ENCODE peak calls at places on chromosomes 1 and 21, in five cellular contexts. W, G, E, N and V are unnamed samples.

GRCh38 chr1:117143856-117144255 is 22.3 kb upstream of the TRIM45 start:
- DNase-seq in G (no peak), W (no peak), N (no peak), E (no peak), V (no peak)

GRCh38 chr1:108141604-108142003 is 58.5 kb downstream of the SLC25A24 start:
- DNase-seq in G (no peak), W (peak; percentile 41), N (no peak), E (peak; percentile 70), V (no peak)

GRCh38 chr21:46035809-46036695 is 54.5 kb downstream of the COL6A1 start:
- DNase-seq in G (no peak), W (no peak), N (no peak), E (peak; percentile 95), V (peak; percentile 55)

GRCh38 chr1:11761988-11762406 is at the start of gene C1orf167:
- DNase-seq in N (no peak), E (no peak), W (no peak), G (peak; percentile 48), V (no peak)

GRCh38 chr1:232260861-232261260 is 369.1 kb downstream of the SIPA1L2 start:
- DNase-seq in G (no peak), N (no peak), E (no peak), W (peak; percentile 46), V (no peak)

GRCh38 chr1:28458237-28459228 is 47.3 kb upstream of the RCC1 start:
- DNase-seq in W (no peak), G (no peak), N (no peak), E (peak; percentile 21), V (no peak)

GRCh38 chr1:99849413-99849743 is 783 bp upstream of the AGL start:
- DNase-seq in E (no peak), W (no peak), N (no peak), G (no peak), V (no peak)

GRCh38 chr21:36524477-36524876 is 44.6 kb upstream of the CLDN14 start:
- DNase-seq in N (no peak), G (no peak), E (no peak), W (no peak), V (no peak)

GRCh38 chr1:28099050-28099769 is 10.8 kb upstream of the EYA3 start:
- DNase-seq in E (peak; percentile 26), W (no peak), G (no peak), N (no peak), V (no peak)

GRCh38 chr1:58854576-58854975 is 70.7 kb upstream of the JUN start:
- DNase-seq in E (peak; percentile 33), G (no peak), N (no peak), W (no peak), V (no peak)

GRCh38 chr1:169109561-169110134 is 3.2 kb downstream of the ATP1B1 start:
- DNase-seq in W (peak; percentile 88), N (no peak), E (peak; percentile 92), G (peak; percentile 94), V (no peak)

GRCh38 chr1:202844935-202845334 is 34.2 kb downstream of the PCAT6 start:
- DNase-seq in G (no peak), W (no peak), E (peak; percentile 15), N (no peak), V (no peak)

GRCh38 chr1:156097499-156098178 is 15.4 kb upstream of the MEX3A start:
- DNase-seq in E (no peak), W (no peak), N (no peak), G (no peak), V (no peak)

GRCh38 chr21:34886554-34887385 is 162.3 kb downstream of the RUNX1 start:
- DNase-seq in N (no peak), E (no peak), W (no peak), G (peak; percentile 43), V (no peak)

GRCh38 chr1:23928789-23929188 is 15.6 kb upstream of the CNR2 start:
- DNase-seq in G (no peak), E (no peak), W (no peak), N (no peak), V (no peak)

GRCh38 chr1:8092603-8093141 is 66.6 kb upstream of the ERRFI1 start:
- DNase-seq in G (no peak), W (no peak), N (no peak), E (no peak), V (no peak)

GRCh38 chr1:246724725-246725095 is 501 bp downstream of the SCCPDH start:
- DNase-seq in N (no peak), G (peak; percentile 18), E (peak; percentile 46), W (no peak), V (no peak)

GRCh38 chr1:224235819-224236493 is 52.9 kb downstream of the DEGS1 start:
- DNase-seq in G (no peak), W (no peak), N (no peak), E (no peak), V (no peak)

GRCh38 chr1:215567491-215568286 is 585 bp downstream of the KCTD3 start:
- DNase-seq in G (peak; percentile 55), E (peak; percentile 46), W (peak; percentile 67), N (no peak), V (no peak)

GRCh38 chr21:46431448-46431847 is 27.2 kb upstream of the DIP2A start:
- DNase-seq in W (no peak), N (no peak), E (no peak), G (no peak), V (no peak)

GRCh38 chr1:63157085-63157484 is 165.3 kb upstream of the FOXD3 start:
- DNase-seq in E (no peak), N (no peak), W (no peak), G (no peak), V (no peak)

GRCh38 chr1:85544689-85545203 is 35.8 kb upstream of the CCN1 start:
- DNase-seq in N (peak; percentile 64), G (peak; percentile 36), W (peak; percentile 61), E (peak; percentile 66), V (peak; percentile 43)

GRCh38 chr1:24727490-24728214 is 17.6 kb upstream of the CLIC4 start:
- DNase-seq in E (peak; percentile 93), G (no peak), N (no peak), W (peak; percentile 67), V (peak; percentile 79)

GRCh38 chr1:210446479-210446878 is 117.8 kb downstream of the HHAT start:
- DNase-seq in G (no peak), W (no peak), E (peak; percentile 30), N (no peak), V (no peak)

GRCh38 chr1:35558374-35559316 is 1.0 kb downstream of the NCDN start:
- DNase-seq in N (no peak), G (peak; percentile 52), W (no peak), E (no peak), V (no peak)

GRCh38 chr1:117656202-117656641 is 50.4 kb downstream of the TENT5C start:
- DNase-seq in G (no peak), N (no peak), E (no peak), W (no peak), V (no peak)

GRCh38 chr1:46411601-46412341 is 17.7 kb downstream of the FAAH start:
- DNase-seq in E (no peak), W (no peak), N (no peak), G (no peak), V (no peak)

DNA sequence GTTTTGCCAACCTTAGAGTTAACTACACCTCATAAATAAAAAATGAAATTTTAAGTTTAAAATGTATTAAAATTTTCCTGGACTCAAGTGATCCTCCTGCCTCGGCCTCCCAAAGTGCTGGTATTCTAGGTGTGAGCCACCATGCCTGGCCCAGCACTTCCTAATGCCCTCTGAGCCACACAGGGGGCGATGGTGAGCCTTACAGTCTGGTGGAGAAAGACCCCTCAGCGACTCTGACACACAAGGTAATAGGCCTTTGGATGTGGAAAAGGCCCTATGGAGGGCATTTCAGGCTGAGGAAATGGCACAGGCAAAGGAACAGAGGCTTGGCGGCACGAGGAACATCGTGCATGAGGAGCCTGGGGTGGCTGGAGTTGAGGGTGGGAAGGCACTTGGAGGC is 6.7 kb downstream of the CITED4 start:
- DNase-seq in N (no peak), W (no peak), E (no peak), G (no peak), V (no peak)
- TF ChIP-seq CTCF in N (no peak), W (peak; percentile 19), E (peak; percentile 16), G (peak; percentile 40), V (peak; percentile 32)

GRCh38 chr1:208243522-208243850 is 698 bp downstream of the PLXNA2 start:
- DNase-seq in N (no peak), G (no peak), W (peak; percentile 23), E (no peak), V (no peak)
- H3K27me3 ChIP-seq in N (no peaks in the 10 kb centered on the region), G (no peaks in the 10 kb centered on the region), W (no peaks in the 10 kb centered on the region), E (peaks cover 11% of the 10 kb centered on the region), V (no peaks in the 10 kb centered on the region)

GRCh38 chr1:1578371-1578940 is 3.8 kb upstream of the SSU72 start:
- DNase-seq in G (no peak), N (no peak), E (no peak), W (no peak), V (no peak)

GRCh38 chr1:1569341-1569740 is 5.3 kb downstream of the SSU72 start:
- DNase-seq in G (no peak), W (no peak), E (no peak), N (no peak), V (no peak)

GRCh38 chr1:1573843-1574720 is 581 bp downstream of the SSU72 start:
- DNase-seq in G (peak; percentile 83), E (peak; percentile 56), W (peak; percentile 49), N (no peak), V (no peak)

GRCh38 chr1:1577367-1578011 is 2.8 kb upstream of the SSU72 start:
- DNase-seq in E (no peak), W (no peak), N (no peak), G (no peak), V (no peak)

GRCh38 chr1:1574721-1575537 is at the start of gene SSU72:
- DNase-seq in N (peak; percentile 92), W (peak; percentile 87), G (peak; percentile 94), E (peak; percentile 92), V (peak; percentile 31)
- TF ChIP-seq CTCF in N (no peak), W (no peak), G (no peak), E (no peak), V (no peak)

GRCh38 chr1:22246755-22247480 is 104.0 kb upstream of the WNT4 start:
- DNase-seq in E (no peak), N (no peak), G (no peak), W (no peak), V (no peak)

GRCh38 chr1:22249928-22250680 is 107.2 kb upstream of the WNT4 start:
- DNase-seq in E (no peak), G (no peak), W (no peak), N (no peak), V (no peak)

GRCh38 chr1:22248746-22249145 is 105.8 kb upstream of the WNT4 start:
- DNase-seq in E (no peak), N (no peak), W (no peak), G (no peak), V (no peak)

GRCh38 chr1:22245716-22246115 is 102.8 kb upstream of the WNT4 start:
- DNase-seq in E (no peak), W (no peak), N (no peak), G (no peak), V (no peak)

DNA sequence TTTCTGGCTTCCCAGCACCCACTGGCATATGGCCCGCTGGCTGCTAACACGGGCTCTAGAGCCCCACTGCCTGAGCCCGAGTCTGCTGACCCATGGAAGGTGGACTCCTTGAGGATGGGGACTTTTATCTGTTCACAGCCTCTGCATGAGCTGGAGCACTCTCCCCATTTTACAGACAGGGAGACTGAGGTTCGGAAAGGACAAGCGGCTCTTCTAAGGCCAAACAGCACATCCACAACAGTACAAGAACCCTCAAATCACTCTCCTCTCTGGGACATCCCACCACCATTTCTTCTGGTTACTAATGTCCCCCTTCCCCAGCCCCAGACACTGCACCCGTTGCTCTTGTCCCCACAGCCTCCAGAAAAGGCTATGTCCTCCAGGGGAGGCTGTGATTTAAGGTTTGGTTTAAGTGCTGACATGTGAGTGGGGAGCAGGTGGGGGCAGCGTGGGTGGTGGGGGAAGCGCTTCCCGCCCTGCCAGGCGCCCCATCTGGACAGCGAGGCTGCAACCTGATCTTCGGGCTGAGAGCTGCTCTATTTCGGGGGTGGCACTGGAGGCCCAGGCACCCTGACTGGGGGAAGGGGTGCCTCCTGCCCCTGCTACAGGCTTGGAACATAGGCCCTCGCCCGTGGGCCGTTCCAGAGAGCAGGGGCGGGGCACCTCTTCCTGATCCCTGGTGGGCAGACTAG is 104.8 kb upstream of the WNT4 start:
- DNase-seq in E (no peak), W (no peak), G (no peak), N (no peak), V (no peak)
- H3K27me3 ChIP-seq in E (peaks cover 88% of the 10 kb centered on the region), W (peaks cover 4% of the 10 kb centered on the region), G (no peaks in the 10 kb centered on the region), N (no peaks in the 10 kb centered on the region), V (peaks cover 43% of the 10 kb centered on the region)